ENCODE peak calls at places on chromosome 6, in six cellular contexts. Z is right atrium auricular region; Y is D721Med; O is activated naive CD4-positive, alpha-beta T cell treated with Interleukin-2 at 50 U/mL for 16 hours; B is midbrain; E is T-helper 17 cell. T is an unnamed sample.

GRCh38 chr6:54970337-54970736 is 123.8 kb downstream of the FAM83B start:
- DNase-seq in Z (no peak), E (no peak), B (no peak), O (no peak), Y (no peak), T (no peak)

GRCh38 chr6:42354707-42355106 is 97.0 kb downstream of the TRERF1 start:
- DNase-seq in B (no peak), Y (no peak), Z (no peak), E (no peak), O (no peak), T (no peak)

GRCh38 chr6:27213544-27214125 is 33.9 kb upstream of the PRSS16 start:
- DNase-seq in O (no peak), Y (no peak), Z (no peak), E (no peak), B (no peak), T (no peak)

GRCh38 chr6:129889580-129889979 is 28.5 kb upstream of the TMEM244 start:
- DNase-seq in Y (no peak), B (no peak), E (no peak), O (no peak), Z (no peak), T (no peak)

GRCh38 chr6:11197175-11197535 is 35.3 kb downstream of the NEDD9 start:
- DNase-seq in E (no peak), B (no peak), Y (no peak), Z (no peak), O (no peak), T (peak)

GRCh38 chr6:9292975-9293374 is 857.6 kb upstream of the SLC35B3 start:
- DNase-seq in E (no peak), B (no peak), O (no peak), Y (no peak), Z (no peak), T (no peak)

GRCh38 chr6:4806308-4807190 is 30.3 kb downstream of the CDYL start:
- DNase-seq in O (no peak), Y (no peak), E (no peak), B (no peak), Z (no peak), T (no peak)

GRCh38 chr6:68052234-68052633 is 582.8 kb upstream of the ADGRB3 start:
- DNase-seq in O (no peak), Z (no peak), B (no peak), Y (no peak), E (no peak), T (no peak)

GRCh38 chr6:167130712-167131684 is 8.1 kb downstream of the CCR6 start:
- DNase-seq in E (no peak), O (no peak), Y (no peak), Z (no peak), B (no peak), T (no peak)

GRCh38 chr6:122845916-122846632 is 57.0 kb downstream of the SMPDL3A start:
- DNase-seq in Z (no peak), O (no peak), B (no peak), Y (no peak), E (no peak), T (no peak)

GRCh38 chr6:93624408-93624807 is 205.0 kb upstream of the EPHA7 start:
- DNase-seq in B (peak), Y (no peak), E (no peak), O (no peak), Z (no peak), T (peak)

GRCh38 chr6:131949615-131949908 is 1.6 kb downstream of the CCN2 start:
- DNase-seq in O (no peak), Y (no peak), B (no peak), Z (no peak), E (no peak), T (no peak)